ENCODE peak calls at places on chromosome 11, in ten cellular contexts. N, H, W, U, K, A, Y, S, M and O are unnamed samples.
A peak's percentile ranks its signal among the peaks of the same experiment; 100 is the strongest.

GRCh38 chr11:72598901-72599300 is 75.3 kb downstream of the PDE2A start:
- DNase-seq in N (peak; percentile 30), H (no peak), W (no peak), U (no peak), K (peak; percentile 86), A (no peak), Y (peak; percentile 51), S (peak; percentile 81), M (no peak), O (peak; percentile 52)

GRCh38 chr11:65489706-65490310 is 9.0 kb upstream of the MALAT1 start:
- DNase-seq in N (peak; percentile 39), H (no peak), W (no peak), U (no peak), K (peak; percentile 71), A (no peak), Y (peak; percentile 49), S (no peak), M (no peak), O (no peak)

GRCh38 chr11:45794169-45794568 is 10.8 kb upstream of the SLC35C1 start:
- DNase-seq in N (no peak), H (no peak), W (no peak), U (no peak), K (no peak), A (no peak), Y (no peak), S (no peak), M (no peak), O (no peak)

GRCh38 chr11:94747136-94748110 is 20.7 kb upstream of the AMOTL1 start:
- DNase-seq in N (no peak), H (no peak), W (no peak), U (no peak), K (no peak), A (no peak), Y (no peak), S (no peak), M (no peak), O (no peak)

GRCh38 chr11:78332872-78333271 is 84.7 kb downstream of the GAB2 start:
- DNase-seq in N (no peak), H (no peak), W (no peak), U (no peak), K (no peak), A (no peak), Y (no peak), S (no peak), M (no peak), O (no peak)

GRCh38 chr11:64888761-64889511 is 10.5 kb upstream of the EHD1 start:
- DNase-seq in N (no peak), H (no peak), W (no peak), U (no peak), K (peak; percentile 72), A (no peak), Y (no peak), S (no peak), M (no peak), O (no peak)

GRCh38 chr11:106943089-106943488 is 75.2 kb downstream of the GUCY1A2 start:
- DNase-seq in N (no peak), H (no peak), W (no peak), U (no peak), K (no peak), A (no peak), Y (no peak), S (no peak), M (no peak), O (no peak)

GRCh38 chr11:12897390-12897789 is 111.7 kb upstream of the RASSF10 start:
- DNase-seq in N (no peak), H (no peak), W (no peak), U (no peak), K (no peak), A (no peak), Y (peak; percentile 34), S (no peak), M (no peak), O (no peak)

GRCh38 chr11:72719144-72719543 is 33.1 kb downstream of the ARAP1 start:
- DNase-seq in N (peak; percentile 57), H (no peak), W (no peak), U (no peak), K (no peak), A (no peak), Y (no peak), S (no peak), M (no peak), O (no peak)

GRCh38 chr11:72088076-72088806 is 7.6 kb downstream of the LRRC51 start:
- DNase-seq in N (no peak), H (no peak), W (no peak), U (no peak), K (peak; percentile 64), A (no peak), Y (no peak), S (no peak), M (no peak), O (no peak)

GRCh38 chr11:69721745-69722144 is 17.9 kb upstream of the FGF19 start:
- DNase-seq in N (no peak), H (no peak), W (no peak), U (no peak), K (peak; percentile 75), A (no peak), Y (no peak), S (no peak), M (no peak), O (no peak)

GRCh38 chr11:58780578-58780977 is 48.8 kb upstream of the GLYAT start:
- DNase-seq in N (no peak), H (no peak), W (no peak), U (no peak), K (no peak), A (no peak), Y (no peak), S (no peak), M (no peak), O (no peak)

GRCh38 chr11:58784995-58785394 is 53.3 kb upstream of the GLYAT start:
- DNase-seq in N (no peak), H (no peak), W (no peak), U (no peak), K (no peak), A (no peak), Y (no peak), S (no peak), M (no peak), O (no peak)

GRCh38 chr11:58786693-58787092 is 55.0 kb upstream of the GLYAT start:
- DNase-seq in N (no peak), H (no peak), W (no peak), U (no peak), K (no peak), A (no peak), Y (no peak), S (no peak), M (no peak), O (no peak)

GRCh38 chr11:58781345-58781744 is 49.6 kb upstream of the GLYAT start:
- DNase-seq in N (no peak), H (no peak), W (no peak), U (no peak), K (no peak), A (no peak), Y (no peak), S (no peak), M (no peak), O (no peak)

DNA sequence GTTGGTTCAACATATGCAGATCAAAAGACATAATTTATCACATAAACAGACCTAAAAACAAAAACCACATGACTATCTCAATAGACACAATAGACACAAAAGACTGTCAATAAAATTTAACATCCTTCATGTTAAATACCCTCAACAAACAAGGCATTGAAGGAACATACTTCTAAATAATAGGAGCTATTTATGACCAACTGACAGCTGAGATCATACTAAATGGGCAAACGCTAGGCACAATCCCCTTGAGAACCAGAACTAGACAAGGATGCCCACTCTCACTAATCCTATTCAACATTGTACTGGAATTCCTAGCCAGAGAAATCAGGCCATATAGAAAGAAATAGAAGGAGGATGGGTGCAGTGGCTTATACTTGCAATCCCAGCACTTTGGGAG is 50.3 kb upstream of the GLYAT start:
- DNase-seq in N (no peak), H (no peak), W (no peak), U (no peak), K (no peak), A (no peak), Y (no peak), S (no peak), M (no peak), O (no peak)
- H3K9me3 ChIP-seq in N (no peaks in the 10 kb centered on the region), H (no peaks in the 10 kb centered on the region), W (no peaks in the 10 kb centered on the region), U (no peaks in the 10 kb centered on the region), K (peaks cover 57% of the 10 kb centered on the region), A (no peaks in the 10 kb centered on the region), Y (no peaks in the 10 kb centered on the region), S (no peaks in the 10 kb centered on the region), M (peaks cover 22% of the 10 kb centered on the region), O (no peaks in the 10 kb centered on the region)

GRCh38 chr11:62774407-62774806 is 3.2 kb downstream of the TAF6L start:
- DNase-seq in N (no peak), H (no peak), W (no peak), U (no peak), K (no peak), A (no peak), Y (no peak), S (no peak), M (no peak), O (no peak)

GRCh38 chr11:62778441-62778840 is 7.2 kb downstream of the TAF6L start:
- DNase-seq in N (no peak), H (no peak), W (no peak), U (no peak), K (no peak), A (no peak), Y (no peak), S (no peak), M (no peak), O (no peak)

GRCh38 chr11:62775646-62776045 is 4.5 kb downstream of the TAF6L start:
- DNase-seq in N (no peak), H (no peak), W (no peak), U (no peak), K (no peak), A (no peak), Y (no peak), S (no peak), M (no peak), O (no peak)

GRCh38 chr11:62777389-62777788 is 6.2 kb downstream of the TAF6L start:
- DNase-seq in N (no peak), H (no peak), W (no peak), U (no peak), K (no peak), A (no peak), Y (no peak), S (no peak), M (no peak), O (no peak)
- H3K36me3 ChIP-seq in N (peaks cover 13% of the 10 kb centered on the region), H (peaks cover 72% of the 10 kb centered on the region), W (peaks cover 4% of the 10 kb centered on the region), U (peaks cover 14% of the 10 kb centered on the region), K (peaks cover 41% of the 10 kb centered on the region), A (peaks cover 22% of the 10 kb centered on the region), Y (peaks cover 73% of the 10 kb centered on the region), S (no peaks in the 10 kb centered on the region), M (peaks cover 60% of the 10 kb centered on the region), O (peaks cover 3% of the 10 kb centered on the region)

GRCh38 chr11:2699185-2699530 is 636 bp downstream of the KCNQ1OT1 start:
- DNase-seq in N (no peak), H (peak; percentile 45), W (no peak), U (no peak), K (no peak), A (no peak), Y (no peak), S (peak; percentile 28), M (no peak), O (peak; percentile 21)
- H3K4me1 ChIP-seq in N (peaks cover 2% of the 10 kb centered on the region), H (peaks cover 25% of the 10 kb centered on the region), W (peaks cover 4% of the 10 kb centered on the region), U (peaks cover 5% of the 10 kb centered on the region), K (peaks cover 12% of the 10 kb centered on the region), A (peaks cover 16% of the 10 kb centered on the region), Y (peaks cover 17% of the 10 kb centered on the region), S (peaks cover 2% of the 10 kb centered on the region), M (peaks cover 32% of the 10 kb centered on the region), O (peaks cover 15% of the 10 kb centered on the region)

DNA sequence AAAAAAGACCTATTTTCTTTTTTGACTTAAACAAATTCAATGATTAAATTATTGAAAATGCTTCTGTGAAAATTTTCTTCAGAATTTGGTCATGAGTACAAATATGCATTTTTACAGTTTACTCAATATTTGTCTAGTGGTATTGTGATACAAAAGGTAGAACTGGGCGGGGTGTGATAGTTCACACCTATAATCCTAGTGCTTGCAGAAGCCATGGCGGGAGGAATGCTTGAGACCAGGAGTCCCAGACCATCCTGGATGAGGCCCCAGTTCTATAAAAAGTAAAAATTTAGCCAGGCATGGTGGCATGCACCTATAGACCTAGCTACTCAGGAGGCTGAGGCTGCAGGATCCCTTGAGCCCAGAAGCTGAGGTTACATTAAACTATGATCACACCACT is 90.6 kb downstream of the ARHGAP42 start:
- DNase-seq in N (no peak), H (no peak), W (no peak), U (no peak), K (no peak), A (no peak), Y (no peak), S (no peak), M (no peak), O (no peak)
- H3K9me3 ChIP-seq in N (no peaks in the 10 kb centered on the region), H (no peaks in the 10 kb centered on the region), W (no peaks in the 10 kb centered on the region), U (no peaks in the 10 kb centered on the region), K (no peaks in the 10 kb centered on the region), A (no peaks in the 10 kb centered on the region), Y (no peaks in the 10 kb centered on the region), S (no peaks in the 10 kb centered on the region), M (no peaks in the 10 kb centered on the region), O (no peaks in the 10 kb centered on the region)